ENCODE peak calls at places on chromosomes 6 and 20, in nine cellular contexts. One of them, this sample, is unnamed.

GRCh38 chr20:62804632-62805364 is at the start of gene OGFR:
- DNase-seq in GM12892: peak; percentile 88
- DNase-seq in lower leg skin: no peak
- DNase-seq in thyroid gland: peak; percentile 67
- DNase-seq in GM12891: peak; percentile 90
- DNase-seq in Peyer's patch: peak; percentile 80
- DNase-seq in heart left ventricle: peak; percentile 65
- DNase-seq in body of pancreas: peak; percentile 66
- DNase-seq in A549: no peak
- DNase-seq in this sample: peak; percentile 72

GRCh38 chr6:133502451-133503259 is 261.5 kb downstream of the EYA4 start:
- DNase-seq in lower leg skin: peak; percentile 17
- DNase-seq in A549: no peak
- DNase-seq in heart left ventricle: no peak
- DNase-seq in thyroid gland: peak; percentile 84
- DNase-seq in GM12891: no peak
- DNase-seq in GM12892: no peak
- DNase-seq in body of pancreas: peak; percentile 11
- DNase-seq in Peyer's patch: no peak
- DNase-seq in this sample: no peak

GRCh38 chr20:61802721-61803311 is 262.9 kb downstream of the TAF4 start:
- DNase-seq in heart left ventricle: no peak
- DNase-seq in Peyer's patch: no peak
- DNase-seq in lower leg skin: no peak
- DNase-seq in GM12891: no peak
- DNase-seq in body of pancreas: no peak
- DNase-seq in A549: no peak
- DNase-seq in GM12892: no peak
- DNase-seq in thyroid gland: no peak
- DNase-seq in this sample: no peak

GRCh38 chr20:39076958-39077357 is 114.8 kb downstream of the DHX35 start:
- DNase-seq in A549: no peak
- DNase-seq in GM12891: no peak
- DNase-seq in thyroid gland: no peak
- DNase-seq in lower leg skin: no peak
- DNase-seq in heart left ventricle: no peak
- DNase-seq in GM12892: no peak
- DNase-seq in Peyer's patch: no peak
- DNase-seq in body of pancreas: no peak
- DNase-seq in this sample: no peak

GRCh38 chr6:106363401-106364138 is 3.1 kb downstream of the CRYBG1 start:
- DNase-seq in A549: no peak
- DNase-seq in heart left ventricle: no peak
- DNase-seq in Peyer's patch: no peak
- DNase-seq in GM12891: no peak
- DNase-seq in body of pancreas: no peak
- DNase-seq in thyroid gland: no peak
- DNase-seq in GM12892: no peak
- DNase-seq in lower leg skin: no peak
- DNase-seq in this sample: no peak

GRCh38 chr6:116969211-116969863 is 92.3 kb downstream of the RFX6 start:
- DNase-seq in lower leg skin: no peak
- DNase-seq in Peyer's patch: no peak
- DNase-seq in GM12892: no peak
- DNase-seq in thyroid gland: peak; percentile 1
- DNase-seq in heart left ventricle: no peak
- DNase-seq in body of pancreas: peak; percentile 31
- DNase-seq in A549: peak; percentile 59
- DNase-seq in GM12891: peak; percentile 24
- DNase-seq in this sample: peak; percentile 29

GRCh38 chr6:21001736-21002135 is 467.5 kb downstream of the CDKAL1 start:
- DNase-seq in GM12891: no peak
- DNase-seq in heart left ventricle: no peak
- DNase-seq in lower leg skin: no peak
- DNase-seq in Peyer's patch: no peak
- DNase-seq in GM12892: no peak
- DNase-seq in body of pancreas: no peak
- DNase-seq in A549: no peak
- DNase-seq in thyroid gland: no peak
- DNase-seq in this sample: no peak

GRCh38 chr20:5592165-5592564 is 158.0 kb upstream of the SHLD1 start:
- DNase-seq in GM12891: no peak
- DNase-seq in heart left ventricle: no peak
- DNase-seq in lower leg skin: no peak
- DNase-seq in thyroid gland: no peak
- DNase-seq in Peyer's patch: no peak
- DNase-seq in A549: no peak
- DNase-seq in GM12892: no peak
- DNase-seq in body of pancreas: no peak
- DNase-seq in this sample: no peak

GRCh38 chr20:17748279-17748678 is 48.5 kb downstream of the BANF2 start:
- DNase-seq in A549: no peak
- DNase-seq in heart left ventricle: no peak
- DNase-seq in Peyer's patch: no peak
- DNase-seq in lower leg skin: no peak
- DNase-seq in GM12891: no peak
- DNase-seq in body of pancreas: no peak
- DNase-seq in GM12892: no peak
- DNase-seq in thyroid gland: no peak
- DNase-seq in this sample: no peak

GRCh38 chr6:21587925-21588811 is 5.4 kb upstream of the SOX4 start:
- DNase-seq in lower leg skin: peak; percentile 49
- DNase-seq in heart left ventricle: peak; percentile 63
- DNase-seq in GM12892: peak; percentile 32
- DNase-seq in A549: peak; percentile 65
- DNase-seq in Peyer's patch: no peak
- DNase-seq in body of pancreas: peak; percentile 73
- DNase-seq in GM12891: peak; percentile 41
- DNase-seq in thyroid gland: peak; percentile 55
- DNase-seq in this sample: peak; percentile 59

GRCh38 chr6:98014791-98015201 is 731.8 kb upstream of the MMS22L start:
- DNase-seq in A549: no peak
- DNase-seq in GM12892: no peak
- DNase-seq in Peyer's patch: no peak
- DNase-seq in thyroid gland: no peak
- DNase-seq in heart left ventricle: no peak
- DNase-seq in body of pancreas: no peak
- DNase-seq in lower leg skin: no peak
- DNase-seq in GM12891: no peak
- DNase-seq in this sample: peak; percentile 80

GRCh38 chr6:11752350-11752749 is 26.3 kb downstream of the ADTRP start:
- DNase-seq in Peyer's patch: no peak
- DNase-seq in A549: no peak
- DNase-seq in lower leg skin: no peak
- DNase-seq in heart left ventricle: no peak
- DNase-seq in thyroid gland: no peak
- DNase-seq in GM12891: no peak
- DNase-seq in body of pancreas: no peak
- DNase-seq in GM12892: no peak
- DNase-seq in this sample: no peak

GRCh38 chr6:36743032-36743431 is 45.4 kb downstream of the RAB44 start:
- DNase-seq in heart left ventricle: no peak
- DNase-seq in GM12892: no peak
- DNase-seq in lower leg skin: no peak
- DNase-seq in Peyer's patch: no peak
- DNase-seq in body of pancreas: no peak
- DNase-seq in thyroid gland: no peak
- DNase-seq in GM12891: no peak
- DNase-seq in A549: no peak
- DNase-seq in this sample: no peak

DNA sequence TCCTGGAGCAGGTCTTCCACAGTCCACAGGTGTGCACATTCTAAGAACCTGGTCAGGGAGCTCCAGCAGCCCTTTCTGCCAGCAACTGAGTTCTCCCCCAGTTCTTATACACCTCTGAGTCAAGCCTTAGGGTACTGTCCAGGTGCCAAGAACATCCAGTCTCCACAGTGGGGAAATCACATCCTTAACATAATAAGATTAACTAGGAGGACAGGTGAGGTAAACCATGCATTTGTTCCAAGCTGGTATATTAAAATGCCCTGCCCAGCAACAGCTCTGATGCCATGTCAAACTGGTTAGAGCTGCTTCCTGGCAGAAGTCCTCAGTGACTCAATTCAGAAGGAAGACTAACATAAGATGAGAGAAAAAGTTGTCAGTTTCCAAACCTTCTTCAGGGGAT is 303.9 kb upstream of the SGK1 start:
- DNase-seq in heart left ventricle: no peak
- DNase-seq in GM12892: no peak
- DNase-seq in GM12891: no peak
- DNase-seq in A549: no peak
- DNase-seq in body of pancreas: peak; percentile 44
- DNase-seq in Peyer's patch: no peak
- DNase-seq in lower leg skin: peak; percentile 80
- DNase-seq in thyroid gland: peak; percentile 36
- DNase-seq in this sample: no peak
- TF ChIP-seq POLR2A in heart left ventricle: no peak
- TF ChIP-seq POLR2A in GM12892: no peak
- TF ChIP-seq POLR2A in GM12891: no peak
- TF ChIP-seq POLR2A in A549: no peak
- TF ChIP-seq POLR2A in body of pancreas: no peak
- TF ChIP-seq POLR2A in Peyer's patch: no peak
- TF ChIP-seq POLR2A in lower leg skin: no peak
- TF ChIP-seq POLR2A in thyroid gland: no peak
- TF ChIP-seq POLR2A in this sample: no peak

DNA sequence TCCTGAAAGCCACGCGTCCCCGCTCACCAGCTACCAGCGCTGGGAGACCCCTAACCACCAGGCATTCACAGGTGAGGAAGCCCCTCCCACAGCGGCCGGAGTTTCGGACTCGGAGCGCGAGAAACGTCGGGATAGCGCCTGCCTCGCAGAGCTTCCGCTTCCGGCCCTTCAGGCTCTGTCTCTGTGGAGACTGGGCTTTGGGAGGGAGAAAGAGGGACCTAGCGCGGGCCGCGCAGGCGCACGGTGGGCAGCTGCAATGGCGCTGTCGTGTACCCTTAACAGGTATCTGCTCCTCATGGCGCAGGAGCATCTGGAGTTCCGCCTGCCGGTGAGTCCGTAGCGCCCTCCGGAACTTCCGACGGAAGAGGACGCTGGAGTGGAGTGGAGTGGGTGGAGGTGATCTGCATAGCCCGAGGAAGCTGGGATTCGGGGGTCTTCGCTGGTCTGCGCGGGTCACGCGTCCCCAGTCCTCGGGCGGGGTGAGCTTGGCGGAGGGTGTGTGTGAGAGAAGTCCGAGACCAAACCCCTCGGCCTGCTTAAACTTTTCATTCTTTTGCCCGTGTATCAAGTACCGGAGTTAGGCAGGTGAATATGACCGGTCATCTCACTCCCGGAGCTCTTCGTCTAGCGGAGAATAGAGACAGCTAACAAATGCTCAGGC is at the start of gene TRMT11:
- DNase-seq in heart left ventricle: peak; percentile 91
- DNase-seq in Peyer's patch: peak; percentile 75
- DNase-seq in lower leg skin: peak; percentile 77
- DNase-seq in GM12891: peak; percentile 67
- DNase-seq in thyroid gland: peak; percentile 96
- DNase-seq in GM12892: peak; percentile 79
- DNase-seq in body of pancreas: peak; percentile 94
- DNase-seq in A549: peak; percentile 89
- DNase-seq in this sample: peak; percentile 90
- TF ChIP-seq POLR2A in heart left ventricle: peak; percentile 61
- TF ChIP-seq POLR2A in Peyer's patch: peak; percentile 74
- TF ChIP-seq POLR2A in lower leg skin: no peak
- TF ChIP-seq POLR2A in GM12891: peak; percentile 97
- TF ChIP-seq POLR2A in thyroid gland: peak; percentile 92
- TF ChIP-seq POLR2A in GM12892: peak; percentile 98
- TF ChIP-seq POLR2A in body of pancreas: peak; percentile 97
- TF ChIP-seq POLR2A in A549: peak; percentile 90
- TF ChIP-seq POLR2A in this sample: peak; percentile 93

GRCh38 chr6:135812085-135812526 is 39.4 kb upstream of the PDE7B start:
- DNase-seq in A549: peak; percentile 49
- DNase-seq in Peyer's patch: no peak
- DNase-seq in GM12892: no peak
- DNase-seq in GM12891: no peak
- DNase-seq in thyroid gland: no peak
- DNase-seq in lower leg skin: peak; percentile 29
- DNase-seq in heart left ventricle: peak; percentile 31
- DNase-seq in body of pancreas: no peak
- DNase-seq in this sample: no peak

GRCh38 chr6:135811644-135812043 is 39.9 kb upstream of the PDE7B start:
- DNase-seq in Peyer's patch: no peak
- DNase-seq in GM12892: no peak
- DNase-seq in body of pancreas: no peak
- DNase-seq in heart left ventricle: no peak
- DNase-seq in thyroid gland: no peak
- DNase-seq in GM12891: no peak
- DNase-seq in lower leg skin: no peak
- DNase-seq in A549: peak; percentile 3
- DNase-seq in this sample: no peak

GRCh38 chr6:135817035-135817434 is 34.5 kb upstream of the PDE7B start:
- DNase-seq in heart left ventricle: no peak
- DNase-seq in thyroid gland: no peak
- DNase-seq in body of pancreas: no peak
- DNase-seq in lower leg skin: no peak
- DNase-seq in Peyer's patch: no peak
- DNase-seq in GM12891: no peak
- DNase-seq in A549: no peak
- DNase-seq in GM12892: no peak
- DNase-seq in this sample: no peak

GRCh38 chr6:135814043-135814442 is 37.5 kb upstream of the PDE7B start:
- DNase-seq in Peyer's patch: no peak
- DNase-seq in lower leg skin: no peak
- DNase-seq in A549: no peak
- DNase-seq in body of pancreas: peak; percentile 53
- DNase-seq in GM12891: no peak
- DNase-seq in heart left ventricle: no peak
- DNase-seq in thyroid gland: no peak
- DNase-seq in GM12892: no peak
- DNase-seq in this sample: no peak

GRCh38 chr6:135815216-135815615 is 36.3 kb upstream of the PDE7B start:
- DNase-seq in A549: no peak
- DNase-seq in Peyer's patch: no peak
- DNase-seq in GM12891: no peak
- DNase-seq in heart left ventricle: no peak
- DNase-seq in thyroid gland: no peak
- DNase-seq in body of pancreas: no peak
- DNase-seq in lower leg skin: no peak
- DNase-seq in GM12892: no peak
- DNase-seq in this sample: no peak
- TF ChIP-seq POLR2A in A549: no peak
- TF ChIP-seq POLR2A in Peyer's patch: no peak
- TF ChIP-seq POLR2A in GM12891: no peak
- TF ChIP-seq POLR2A in heart left ventricle: no peak
- TF ChIP-seq POLR2A in thyroid gland: no peak
- TF ChIP-seq POLR2A in body of pancreas: no peak
- TF ChIP-seq POLR2A in lower leg skin: no peak
- TF ChIP-seq POLR2A in GM12892: no peak
- TF ChIP-seq POLR2A in this sample: no peak

DNA sequence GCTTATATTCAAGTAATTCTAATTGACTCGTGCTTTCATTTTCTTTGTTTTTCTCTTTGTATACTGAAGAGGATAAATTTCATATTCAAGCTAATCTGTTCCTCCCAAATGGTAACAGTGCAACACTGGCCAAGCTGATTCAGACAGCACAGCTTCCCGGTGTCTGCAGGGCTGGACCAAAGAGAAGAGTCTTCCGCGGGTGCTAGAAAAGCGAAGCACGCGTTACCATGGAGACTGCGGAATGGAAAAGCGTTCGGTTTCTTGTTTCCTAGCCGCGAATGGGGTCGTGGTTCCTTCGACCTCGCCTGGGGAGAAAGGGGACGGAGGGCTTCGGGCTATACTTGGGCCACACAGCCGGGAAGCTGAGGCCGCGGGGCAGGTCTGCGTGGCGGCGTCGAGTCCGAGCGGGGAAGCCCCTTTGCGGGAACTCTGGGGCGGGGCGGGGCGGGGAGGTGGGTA is 6.2 kb upstream of the ZNF311 start:
- DNase-seq in GM12892: no peak
- DNase-seq in GM12891: no peak
- DNase-seq in body of pancreas: peak; percentile 45
- DNase-seq in A549: peak; percentile 35
- DNase-seq in thyroid gland: peak; percentile 31
- DNase-seq in heart left ventricle: peak; percentile 30
- DNase-seq in lower leg skin: no peak
- DNase-seq in Peyer's patch: no peak
- DNase-seq in this sample: peak; percentile 85
- TF ChIP-seq POLR2A in GM12892: no peak
- TF ChIP-seq POLR2A in GM12891: no peak
- TF ChIP-seq POLR2A in body of pancreas: no peak
- TF ChIP-seq POLR2A in A549: no peak
- TF ChIP-seq POLR2A in thyroid gland: no peak
- TF ChIP-seq POLR2A in heart left ventricle: no peak
- TF ChIP-seq POLR2A in lower leg skin: no peak
- TF ChIP-seq POLR2A in Peyer's patch: no peak
- TF ChIP-seq POLR2A in this sample: peak; percentile 34